ENCODE peak calls at places on chromosomes 3 and 15, in ten cellular contexts. O is colonic mucosa; Q is naive thymus-derived CD4-positive, alpha-beta T cell; R is ovary; F is GM23248; H is adrenal gland; U is mesendoderm; B is CD4-positive, CD25-positive, alpha-beta regulatory T cell; I is left ventricle myocardium inferior; S is effector memory CD4-positive, alpha-beta T cell. L is an unnamed sample.

GRCh38 chr3:117562000-117562399 is 852.4 kb downstream of the TUSC7 start:
- DNase-seq in O (no peak), Q (no peak), R (no peak), F (no peak), H (no peak), U (no peak), B (no peak), I (no peak), S (no peak), L (no peak)

GRCh38 chr3:147002721-147003120 is 397.6 kb upstream of the PLSCR5 start:
- DNase-seq in O (no peak), Q (no peak), R (no peak), F (peak; percentile 9), H (no peak), U (no peak), B (no peak), I (no peak), S (no peak), L (no peak)

GRCh38 chr3:14803101-14803980 is 15.4 kb upstream of the FGD5 start:
- DNase-seq in O (peak; percentile 78), Q (no peak), R (no peak), F (peak; percentile 45), H (no peak), U (no peak), B (peak; percentile 5), I (peak; percentile 28), S (no peak), L (no peak)

GRCh38 chr3:42697326-42698051 is 5.1 kb downstream of the HHATL start:
- DNase-seq in O (no peak), Q (no peak), R (no peak), F (no peak), H (peak; percentile 8), U (no peak), B (no peak), I (no peak), S (no peak), L (no peak)

GRCh38 chr15:90552162-90552928 is 22.6 kb downstream of the CRTC3 start:
- DNase-seq in O (no peak), Q (no peak), R (peak; percentile 48), F (peak; percentile 92), H (no peak), U (no peak), B (no peak), I (no peak), S (no peak), L (no peak)

GRCh38 chr3:52395503-52395865 is 49.4 kb downstream of the SEMA3G start:
- DNase-seq in O (no peak), Q (no peak), R (no peak), F (no peak), H (no peak), U (no peak), B (no peak), I (peak; percentile 2), S (no peak), L (no peak)

GRCh38 chr3:131174752-131175151 is 148.1 kb downstream of the NEK11 start:
- DNase-seq in O (no peak), Q (peak; percentile 3), R (no peak), F (peak; percentile 9), H (no peak), U (peak; percentile 33), B (peak; percentile 75), I (no peak), S (no peak), L (no peak)

GRCh38 chr3:112514527-112515128 is 15.4 kb upstream of the BTLA start:
- DNase-seq in O (no peak), Q (no peak), R (no peak), F (peak; percentile 34), H (no peak), U (no peak), B (peak; percentile 82), I (no peak), S (no peak), L (no peak)

GRCh38 chr3:76387000-76387399 is 601.7 kb upstream of the ZNF717 start:
- DNase-seq in O (no peak), Q (no peak), R (no peak), F (no peak), H (no peak), U (peak; percentile 6), B (no peak), I (no peak), S (no peak), L (no peak)

GRCh38 chr3:59737209-59737608 is 687.4 kb upstream of the CFAP20DC start:
- DNase-seq in O (no peak), Q (no peak), R (no peak), F (no peak), H (no peak), U (no peak), B (no peak), I (no peak), S (no peak), L (no peak)

GRCh38 chr3:45553469-45553974 is 41.0 kb upstream of the LIMD1 start:
- DNase-seq in O (peak; percentile 43), Q (no peak), R (peak; percentile 45), F (peak; percentile 60), H (peak; percentile 39), U (peak; percentile 75), B (peak; percentile 27), I (peak; percentile 70), S (no peak), L (no peak)

GRCh38 chr3:111723293-111723963 is 128.3 kb upstream of the ZBED2 start:
- DNase-seq in O (no peak), Q (no peak), R (no peak), F (peak; percentile 82), H (no peak), U (no peak), B (peak; percentile 10), I (no peak), S (no peak), L (no peak)

GRCh38 chr15:29270169-29270955 is 740 bp upstream of the NSMCE3 start:
- DNase-seq in O (peak; percentile 21), Q (peak; percentile 63), R (peak; percentile 17), F (peak; percentile 76), H (no peak), U (no peak), B (peak; percentile 70), I (no peak), S (peak; percentile 12), L (no peak)

GRCh38 chr15:51706347-51706746 is 25.0 kb downstream of the SCG3 start:
- DNase-seq in O (no peak), Q (no peak), R (no peak), F (peak; percentile 73), H (no peak), U (no peak), B (no peak), I (no peak), S (no peak), L (no peak)

GRCh38 chr15:51702710-51703109 is 21.4 kb downstream of the SCG3 start:
- DNase-seq in O (no peak), Q (no peak), R (no peak), F (no peak), H (no peak), U (no peak), B (no peak), I (no peak), S (no peak), L (no peak)

GRCh38 chr15:51706931-51707608 is 25.8 kb downstream of the SCG3 start:
- DNase-seq in O (no peak), Q (no peak), R (no peak), F (peak; percentile 44), H (no peak), U (no peak), B (no peak), I (no peak), S (no peak), L (no peak)

GRCh38 chr15:51708013-51708412 is 26.7 kb downstream of the SCG3 start:
- DNase-seq in O (peak; percentile 30), Q (no peak), R (no peak), F (peak; percentile 4), H (no peak), U (no peak), B (no peak), I (no peak), S (no peak), L (no peak)
- H3K27ac ChIP-seq in O (peak overlapping the region; percentile 51), Q (no peak overlapping the region), R (peak overlapping the region; percentile 61), F (no peak overlapping the region), H (no peak overlapping the region), U (no peak overlapping the region), B (no peak overlapping the region), I (peak overlapping the region; percentile 57), S (no peak overlapping the region), L (no peak overlapping the region)

DNA sequence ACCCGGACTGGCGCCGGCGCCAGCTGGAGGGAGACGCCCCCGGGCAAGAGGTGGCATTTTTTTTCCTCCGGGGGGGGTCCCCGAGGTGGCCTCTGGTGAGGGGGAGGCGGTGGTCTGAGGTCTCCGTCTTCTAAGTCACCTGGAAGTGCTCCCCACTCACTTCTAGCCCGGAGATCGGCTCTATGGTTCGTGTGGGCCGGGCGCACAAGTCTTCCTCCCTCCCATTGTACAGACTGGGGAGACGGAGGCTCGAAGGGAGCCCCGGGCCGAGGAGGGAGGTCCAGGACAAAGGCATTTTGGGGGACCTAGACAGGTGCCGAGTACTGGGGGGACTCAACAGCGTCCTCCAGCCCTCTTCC is 4.4 kb downstream of the GATA2 start:
- DNase-seq in O (no peak), Q (peak; percentile 18), R (no peak), F (peak; percentile 48), H (no peak), U (peak; percentile 70), B (no peak), I (no peak), S (no peak), L (no peak)
- H3K4me3 ChIP-seq in O (peak overlapping the region; percentile 58), Q (peak overlapping the region; percentile 59), R (peak overlapping the region; percentile 58), F (peak overlapping the region; percentile 90), H (peak overlapping the region; percentile 56), U (no peak overlapping the region), B (no peak overlapping the region), I (peak overlapping the region; percentile 81), S (peak overlapping the region; percentile 64), L (peak overlapping the region; percentile 21)

GRCh38 chr15:63597821-63598220 is 634 bp downstream of the FBXL22 start:
- DNase-seq in O (no peak), Q (no peak), R (peak; percentile 65), F (no peak), H (no peak), U (no peak), B (no peak), I (no peak), S (no peak), L (no peak)
- H3K4me1 ChIP-seq in O (peaks cover 10% of the 10 kb centered on the region), Q (peaks cover 19% of the 10 kb centered on the region), R (peaks cover 29% of the 10 kb centered on the region), F (peaks cover 23% of the 10 kb centered on the region), H (peaks cover 19% of the 10 kb centered on the region), U (no peaks in the 10 kb centered on the region), B (peaks cover 29% of the 10 kb centered on the region), I (peaks cover 88% of the 10 kb centered on the region), S (peaks cover 23% of the 10 kb centered on the region), L (peaks cover 2% of the 10 kb centered on the region)

DNA sequence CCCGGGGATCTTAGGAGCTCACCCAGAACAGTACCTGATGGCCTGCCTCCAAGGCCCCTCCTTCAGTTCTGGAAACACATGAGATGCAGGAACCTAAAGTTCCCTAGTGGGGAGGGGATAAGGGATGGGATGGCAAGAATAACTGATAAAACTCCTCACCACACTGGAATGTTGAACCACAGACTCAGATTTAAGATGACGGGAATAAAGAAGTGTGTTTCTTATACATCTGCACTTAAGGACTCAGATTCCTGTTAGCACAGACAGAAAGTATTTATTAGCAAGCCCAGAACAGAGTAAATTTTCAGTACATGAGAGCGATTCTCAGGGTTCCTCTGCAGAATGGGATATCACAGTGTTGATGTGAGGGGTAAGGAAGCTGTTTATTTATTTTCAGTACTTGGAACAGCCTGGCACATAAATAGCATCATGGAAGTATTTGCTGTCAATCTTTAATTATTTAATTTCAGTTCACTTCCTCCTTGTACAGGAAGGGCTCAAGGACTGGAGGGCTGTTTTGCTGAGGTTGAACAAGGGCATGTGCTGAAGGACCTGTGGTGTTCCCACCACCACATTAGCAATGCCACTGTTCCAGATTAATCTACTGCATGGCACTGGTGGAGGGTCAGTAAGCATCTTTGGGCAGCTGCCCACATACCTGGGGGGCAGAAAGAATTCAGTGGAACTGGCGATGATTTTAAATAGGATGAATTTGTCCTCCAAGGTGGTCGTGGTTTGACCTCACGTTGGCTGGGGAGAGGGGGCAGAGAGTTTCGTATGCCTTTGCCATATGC is 245.0 kb downstream of the TLE3 start:
- DNase-seq in O (no peak), Q (no peak), R (no peak), F (peak; percentile 37), H (no peak), U (no peak), B (no peak), I (no peak), S (no peak), L (no peak)
- H3K27ac ChIP-seq in O (no peak overlapping the region), Q (no peak overlapping the region), R (no peak overlapping the region), F (peak overlapping the region; percentile 95), H (no peak overlapping the region), U (no peak overlapping the region), B (no peak overlapping the region), I (no peak overlapping the region), S (no peak overlapping the region), L (no peak overlapping the region)

L was measured in iPS DF 6.9.